ENCODE peak calls at places on chromosomes 1 and 21, in four cellular contexts. One of them, this sample, is unnamed.

GRCh38 chr1:178133291-178133989 is 39.5 kb downstream of the RASAL2 start:
- DNase-seq in D341Med: no peak
- DNase-seq in stimulated activated CD8-positive, alpha-beta memory T cell treated with anti-CD3 and anti-CD28 coated beads, Interleukin-7, amount 100 ng/mL, for 1 hour: no peak
- DNase-seq in GM23338: no peak
- DNase-seq in this sample: no peak

GRCh38 chr1:62572476-62572875 is 24.8 kb upstream of the ANGPTL3 start:
- DNase-seq in D341Med: no peak
- DNase-seq in stimulated activated CD8-positive, alpha-beta memory T cell treated with anti-CD3 and anti-CD28 coated beads, Interleukin-7, amount 100 ng/mL, for 1 hour: no peak
- DNase-seq in GM23338: no peak
- DNase-seq in this sample: no peak

GRCh38 chr1:116334868-116335649 is 38.0 kb upstream of the ATP1A1 start:
- DNase-seq in D341Med: no peak
- DNase-seq in stimulated activated CD8-positive, alpha-beta memory T cell treated with anti-CD3 and anti-CD28 coated beads, Interleukin-7, amount 100 ng/mL, for 1 hour: no peak
- DNase-seq in GM23338: peak; percentile 56
- DNase-seq in this sample: no peak

GRCh38 chr1:34929497-34929852 is at the start of gene DLGAP3:
- DNase-seq in D341Med: peak; percentile 87
- DNase-seq in stimulated activated CD8-positive, alpha-beta memory T cell treated with anti-CD3 and anti-CD28 coated beads, Interleukin-7, amount 100 ng/mL, for 1 hour: no peak
- DNase-seq in GM23338: peak; percentile 70
- DNase-seq in this sample: peak; percentile 44

GRCh38 chr1:65174585-65174984 is 26.6 kb downstream of the AK4 start:
- DNase-seq in D341Med: no peak
- DNase-seq in stimulated activated CD8-positive, alpha-beta memory T cell treated with anti-CD3 and anti-CD28 coated beads, Interleukin-7, amount 100 ng/mL, for 1 hour: no peak
- DNase-seq in GM23338: no peak
- DNase-seq in this sample: no peak

GRCh38 chr1:105934806-105935205 is 1121.7 kb upstream of the PRMT6 start:
- DNase-seq in D341Med: no peak
- DNase-seq in stimulated activated CD8-positive, alpha-beta memory T cell treated with anti-CD3 and anti-CD28 coated beads, Interleukin-7, amount 100 ng/mL, for 1 hour: no peak
- DNase-seq in GM23338: no peak
- DNase-seq in this sample: no peak

GRCh38 chr1:156502749-156503671 is 2.4 kb upstream of the MEF2D start:
- DNase-seq in D341Med: no peak
- DNase-seq in stimulated activated CD8-positive, alpha-beta memory T cell treated with anti-CD3 and anti-CD28 coated beads, Interleukin-7, amount 100 ng/mL, for 1 hour: no peak
- DNase-seq in GM23338: peak; percentile 98
- DNase-seq in this sample: peak; percentile 84

GRCh38 chr1:77313491-77313890 is 31.7 kb downstream of the AK5 start:
- DNase-seq in D341Med: peak; percentile 49
- DNase-seq in stimulated activated CD8-positive, alpha-beta memory T cell treated with anti-CD3 and anti-CD28 coated beads, Interleukin-7, amount 100 ng/mL, for 1 hour: no peak
- DNase-seq in GM23338: peak; percentile 80
- DNase-seq in this sample: peak; percentile 62

GRCh38 chr1:61081637-61082335 is 575 bp upstream of the NFIA start:
- DNase-seq in D341Med: no peak
- DNase-seq in stimulated activated CD8-positive, alpha-beta memory T cell treated with anti-CD3 and anti-CD28 coated beads, Interleukin-7, amount 100 ng/mL, for 1 hour: no peak
- DNase-seq in GM23338: peak; percentile 70
- DNase-seq in this sample: peak; percentile 50

GRCh38 chr1:116987256-116987555 is 14.4 kb upstream of the CD101 start:
- DNase-seq in D341Med: no peak
- DNase-seq in stimulated activated CD8-positive, alpha-beta memory T cell treated with anti-CD3 and anti-CD28 coated beads, Interleukin-7, amount 100 ng/mL, for 1 hour: peak; percentile 18
- DNase-seq in GM23338: no peak
- DNase-seq in this sample: no peak

GRCh38 chr1:29346573-29346972 is 110.3 kb downstream of the PTPRU start:
- DNase-seq in D341Med: no peak
- DNase-seq in stimulated activated CD8-positive, alpha-beta memory T cell treated with anti-CD3 and anti-CD28 coated beads, Interleukin-7, amount 100 ng/mL, for 1 hour: no peak
- DNase-seq in GM23338: no peak
- DNase-seq in this sample: no peak

GRCh38 chr1:115761601-115762302 is 6.8 kb downstream of the CASQ2 start:
- DNase-seq in D341Med: no peak
- DNase-seq in stimulated activated CD8-positive, alpha-beta memory T cell treated with anti-CD3 and anti-CD28 coated beads, Interleukin-7, amount 100 ng/mL, for 1 hour: no peak
- DNase-seq in GM23338: no peak
- DNase-seq in this sample: no peak

GRCh38 chr1:245648749-245649517 is 494.1 kb downstream of the KIF26B start:
- DNase-seq in D341Med: no peak
- DNase-seq in stimulated activated CD8-positive, alpha-beta memory T cell treated with anti-CD3 and anti-CD28 coated beads, Interleukin-7, amount 100 ng/mL, for 1 hour: no peak
- DNase-seq in GM23338: peak; percentile 43
- DNase-seq in this sample: no peak

GRCh38 chr1:223350361-223350908 is 13.5 kb downstream of the SUSD4 start:
- DNase-seq in D341Med: no peak
- DNase-seq in stimulated activated CD8-positive, alpha-beta memory T cell treated with anti-CD3 and anti-CD28 coated beads, Interleukin-7, amount 100 ng/mL, for 1 hour: no peak
- DNase-seq in GM23338: no peak
- DNase-seq in this sample: no peak

GRCh38 chr21:43345746-43346409 is 81.1 kb downstream of the SIK1 start:
- DNase-seq in D341Med: no peak
- DNase-seq in stimulated activated CD8-positive, alpha-beta memory T cell treated with anti-CD3 and anti-CD28 coated beads, Interleukin-7, amount 100 ng/mL, for 1 hour: no peak
- DNase-seq in GM23338: no peak
- DNase-seq in this sample: no peak

GRCh38 chr1:103489881-103490280 is 35.6 kb upstream of the RNPC3 start:
- DNase-seq in D341Med: no peak
- DNase-seq in stimulated activated CD8-positive, alpha-beta memory T cell treated with anti-CD3 and anti-CD28 coated beads, Interleukin-7, amount 100 ng/mL, for 1 hour: no peak
- DNase-seq in GM23338: peak; percentile 17
- DNase-seq in this sample: no peak

GRCh38 chr1:13749543-13750307 is 49.7 kb downstream of the PRDM2 start:
- DNase-seq in D341Med: no peak
- DNase-seq in stimulated activated CD8-positive, alpha-beta memory T cell treated with anti-CD3 and anti-CD28 coated beads, Interleukin-7, amount 100 ng/mL, for 1 hour: no peak
- DNase-seq in GM23338: peak; percentile 69
- DNase-seq in this sample: peak; percentile 61

GRCh38 chr1:245260116-245260882 is 105.5 kb downstream of the KIF26B start:
- DNase-seq in D341Med: no peak
- DNase-seq in stimulated activated CD8-positive, alpha-beta memory T cell treated with anti-CD3 and anti-CD28 coated beads, Interleukin-7, amount 100 ng/mL, for 1 hour: no peak
- DNase-seq in GM23338: no peak
- DNase-seq in this sample: no peak

GRCh38 chr21:26137379-26138060 is 33.0 kb downstream of the APP start:
- DNase-seq in D341Med: no peak
- DNase-seq in stimulated activated CD8-positive, alpha-beta memory T cell treated with anti-CD3 and anti-CD28 coated beads, Interleukin-7, amount 100 ng/mL, for 1 hour: no peak
- DNase-seq in GM23338: no peak
- DNase-seq in this sample: no peak

GRCh38 chr1:41629571-41629970 is 145.1 kb upstream of the EDN2 start:
- DNase-seq in D341Med: no peak
- DNase-seq in stimulated activated CD8-positive, alpha-beta memory T cell treated with anti-CD3 and anti-CD28 coated beads, Interleukin-7, amount 100 ng/mL, for 1 hour: no peak
- DNase-seq in GM23338: no peak
- DNase-seq in this sample: no peak

GRCh38 chr1:91948097-91948496 is 1.1 kb upstream of the BRDT start:
- DNase-seq in D341Med: no peak
- DNase-seq in stimulated activated CD8-positive, alpha-beta memory T cell treated with anti-CD3 and anti-CD28 coated beads, Interleukin-7, amount 100 ng/mL, for 1 hour: no peak
- DNase-seq in GM23338: no peak
- DNase-seq in this sample: no peak

This sample was measured in WTC11.